ENCODE peak calls at places on chromosomes 5 and 9, in seven cellular contexts. E is right lobe of liver, L is lower lobe of right lung, N is ovary, R is sigmoid colon, O is lung, U is cardiac muscle cell. Q is an unnamed sample.
A peak's percentile ranks its signal among the peaks of the same experiment; 100 is the strongest.

GRCh38 chr9:10903969-10904368 is 291.2 kb upstream of the PTPRD start:
- DNase-seq in N (no peak), L (no peak), O (no peak), E (no peak), U (no peak), R (no peak), Q (no peak)

GRCh38 chr5:9188131-9188530 is 357.7 kb downstream of the SEMA5A start:
- DNase-seq in E (no peak), R (no peak), L (no peak), U (peak; percentile 44), O (no peak), N (no peak), Q (no peak)

GRCh38 chr9:20464242-20464641 is 158.1 kb downstream of the MLLT3 start:
- DNase-seq in E (no peak), U (no peak), O (no peak), L (no peak), R (no peak), N (no peak), Q (no peak)

GRCh38 chr9:134846187-134846586 is 34.4 kb upstream of the FCN2 start:
- DNase-seq in U (no peak), N (no peak), R (no peak), E (peak; percentile 37), O (no peak), L (peak; percentile 40), Q (no peak)

GRCh38 chr5:43702815-43703214 is 99.8 kb downstream of the NNT start:
- DNase-seq in N (no peak), E (no peak), U (peak; percentile 71), O (no peak), R (no peak), L (no peak), Q (no peak)

GRCh38 chr9:34501889-34502425 is 20.8 kb downstream of the ENHO start:
- DNase-seq in L (peak; percentile 78), E (no peak), O (peak; percentile 75), R (peak; percentile 89), U (peak; percentile 97), N (peak; percentile 29), Q (peak; percentile 61)

GRCh38 chr9:98172604-98173003 is 19.8 kb downstream of the CORO2A start:
- DNase-seq in N (no peak), O (no peak), L (no peak), U (no peak), R (peak; percentile 21), E (no peak), Q (peak; percentile 61)

GRCh38 chr5:91848453-91848852 is 465.3 kb upstream of the ARRDC3 start:
- DNase-seq in U (peak; percentile 45), N (no peak), E (no peak), R (no peak), O (no peak), L (no peak), Q (no peak)

GRCh38 chr9:125649826-125650225 is 57.2 kb downstream of the MAPKAP1 start:
- DNase-seq in E (no peak), L (no peak), O (no peak), N (no peak), R (no peak), U (no peak), Q (no peak)

GRCh38 chr5:138603521-138603920 is 28.3 kb upstream of the HSPA9 start:
- DNase-seq in O (no peak), E (no peak), L (no peak), U (peak; percentile 53), R (no peak), N (no peak), Q (no peak)

GRCh38 chr5:178940569-178941360 is at the start of gene ZNF454:
- DNase-seq in E (peak; percentile 83), N (peak; percentile 93), O (peak; percentile 90), R (peak; percentile 97), L (peak; percentile 89), U (peak; percentile 98), Q (peak; percentile 78)

GRCh38 chr9:131287366-131287765 is 2.2 kb upstream of the PLPP7 start:
- DNase-seq in R (no peak), E (no peak), L (no peak), U (no peak), N (no peak), O (no peak), Q (no peak)

GRCh38 chr9:89863837-89864236 is 259.0 kb downstream of the GADD45G start:
- DNase-seq in R (peak; percentile 35), O (no peak), E (no peak), L (peak; percentile 34), U (no peak), N (no peak), Q (no peak)

GRCh38 chr5:73664796-73665195 is 38.8 kb downstream of the ARHGEF28 start:
- DNase-seq in N (no peak), U (no peak), E (no peak), R (no peak), O (no peak), L (no peak), Q (no peak)

DNA sequence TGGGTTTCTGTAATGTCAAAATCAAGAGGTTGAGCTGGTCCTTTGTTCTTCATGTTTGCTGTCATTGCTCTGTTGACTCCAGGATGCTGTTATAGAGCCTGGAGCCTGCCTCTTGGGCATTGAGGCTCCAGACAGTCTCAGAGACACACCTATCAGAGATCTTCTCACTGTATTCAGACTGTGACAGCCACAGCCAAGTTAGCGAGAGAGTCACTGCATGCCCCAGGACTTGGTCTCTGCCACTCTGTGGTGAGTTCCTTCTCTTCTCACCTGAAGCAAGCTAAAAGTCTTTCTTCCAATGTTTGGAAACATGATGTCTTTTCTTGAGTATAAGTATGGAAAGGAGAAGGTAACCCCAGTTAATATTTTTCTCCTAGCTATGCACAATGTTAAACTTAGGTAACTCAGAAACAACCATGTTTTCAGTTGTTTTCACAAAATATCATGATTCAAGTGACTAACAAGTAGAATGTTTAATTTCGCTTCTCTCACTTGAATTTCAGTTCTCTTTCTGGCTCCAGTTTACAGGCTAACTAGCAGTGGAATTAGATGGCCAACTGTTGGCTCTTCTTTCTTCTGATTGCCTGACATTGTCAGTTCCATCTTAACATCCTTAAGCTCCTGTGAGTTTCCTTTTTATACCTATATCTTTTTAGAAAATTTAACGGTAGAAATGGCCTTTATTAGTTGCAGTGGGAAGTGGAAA is 20.6 kb upstream of the ZFYVE16 start:
- DNase-seq in L (no peak), N (no peak), E (no peak), R (no peak), O (no peak), U (no peak), Q (no peak)
- H3K27ac ChIP-seq in L (no peak overlapping the region), N (no peak overlapping the region), E (no peak overlapping the region), R (no peak overlapping the region), O (no peak overlapping the region), U (no peak overlapping the region), Q (no peak overlapping the region)

GRCh38 chr9:93648181-93648580 is 71.8 kb downstream of the PHF2 start:
- DNase-seq in R (peak; percentile 45), O (no peak), L (no peak), U (no peak), E (no peak), N (peak; percentile 7), Q (peak; percentile 7)
- TF ChIP-seq CTCF in R (no peak), O (no peak), L (no peak), U (no peak), E (no peak), N (no peak), Q (no peak)

DNA sequence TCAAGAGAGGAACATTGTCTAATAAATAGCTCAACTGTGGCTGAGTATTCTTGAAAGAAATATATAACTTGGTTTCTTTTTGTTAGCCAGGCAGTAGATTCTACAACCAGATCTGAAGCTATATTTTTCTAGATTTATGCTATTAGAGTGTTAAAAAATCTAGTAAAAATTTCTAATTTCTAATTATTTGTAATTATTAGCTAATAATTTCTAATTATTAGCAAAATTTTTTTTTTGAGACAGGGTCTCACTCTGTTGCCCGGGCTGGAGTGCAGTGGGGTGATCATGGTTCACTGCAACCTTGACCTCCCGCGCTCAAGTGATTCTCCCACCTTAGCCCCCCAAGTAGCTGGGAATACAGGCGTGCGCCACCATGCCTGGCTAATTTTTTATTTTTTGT is 2.8 kb downstream of the RAD17 start:
- DNase-seq in U (no peak), R (no peak), N (no peak), E (no peak), L (no peak), O (no peak), Q (no peak)
- H3K4me3 ChIP-seq in U (no peak overlapping the region), R (no peak overlapping the region), N (no peak overlapping the region), E (no peak overlapping the region), L (no peak overlapping the region), O (no peak overlapping the region), Q (no peak overlapping the region)

GRCh38 chr9:73806876-73807275 is 655.2 kb downstream of the ANXA1 start:
- DNase-seq in N (no peak), U (peak; percentile 65), R (no peak), E (no peak), L (no peak), O (no peak), Q (no peak)
- H3K27ac ChIP-seq in N (no peak overlapping the region), U (no peak overlapping the region), R (no peak overlapping the region), E (no peak overlapping the region), L (no peak overlapping the region), O (no peak overlapping the region), Q (no peak overlapping the region)

GRCh38 chr5:172448999-172449398 is 5.3 kb downstream of the SH3PXD2B start:
- DNase-seq in N (no peak), O (no peak), R (no peak), U (no peak), E (no peak), L (no peak), Q (no peak)

GRCh38 chr5:172445866-172446265 is 8.5 kb downstream of the SH3PXD2B start:
- DNase-seq in L (no peak), E (no peak), N (no peak), O (no peak), U (no peak), R (no peak), Q (no peak)

GRCh38 chr5:172450453-172450852 is 3.9 kb downstream of the SH3PXD2B start:
- DNase-seq in N (no peak), O (no peak), R (peak; percentile 61), U (no peak), L (no peak), E (no peak), Q (no peak)

GRCh38 chr5:172446336-172447051 is 7.8 kb downstream of the SH3PXD2B start:
- DNase-seq in N (peak; percentile 52), E (no peak), R (no peak), L (no peak), U (no peak), O (no peak), Q (no peak)

GRCh38 chr5:172447646-172448365 is 6.5 kb downstream of the SH3PXD2B start:
- DNase-seq in R (no peak), U (no peak), N (peak; percentile 17), E (no peak), L (no peak), O (no peak), Q (no peak)
- TF ChIP-seq CTCF in R (no peak), U (no peak), N (no peak), E (no peak), L (no peak), O (no peak), Q (no peak)

Q was measured in stomach.